ENCODE peak calls at places on chromosomes 11 and 22, in six cellular contexts. J, Q, C, I, H and N are unnamed samples.

GRCh38 chr11:76314741-76315090 is 66.2 kb downstream of the THAP12 start:
- DNase-seq in H (no peak), Q (no peak), I (no peak), J (peak), C (no peak), N (no peak)

GRCh38 chr22:20430641-20431519 is 6.7 kb downstream of the SCARF2 start:
- DNase-seq in I (peak), H (no peak), C (peak), Q (no peak), J (no peak), N (no peak)

GRCh38 chr22:27518583-27519437 is 282.7 kb downstream of the MN1 start:
- DNase-seq in H (no peak), I (no peak), Q (no peak), J (peak), C (no peak), N (no peak)

GRCh38 chr22:32574957-32575893 is 100.6 kb downstream of the FBXO7 start:
- DNase-seq in Q (no peak), C (no peak), I (no peak), J (no peak), H (no peak), N (no peak)

GRCh38 chr11:134150195-134150903 is 73.4 kb downstream of the NCAPD3 start:
- DNase-seq in H (no peak), I (no peak), Q (no peak), C (no peak), J (no peak), N (no peak)

GRCh38 chr22:32407332-32407731 is 4.7 kb downstream of the RTCB start:
- DNase-seq in J (no peak), I (no peak), C (no peak), H (peak), Q (no peak), N (no peak)

GRCh38 chr11:84947970-84948600 is 679.1 kb downstream of the DLG2 start:
- DNase-seq in C (no peak), Q (no peak), H (no peak), I (no peak), J (peak), N (no peak)

GRCh38 chr22:38874529-38875222 is 2.7 kb upstream of the CBX6 start:
- DNase-seq in H (no peak), J (no peak), C (no peak), Q (no peak), I (no peak), N (no peak)

GRCh38 chr11:5362017-5362625 is 10.8 kb downstream of the OR51B6 start:
- DNase-seq in J (peak), Q (no peak), H (no peak), I (peak), C (no peak), N (no peak)

GRCh38 chr11:96748639-96749370 is 359.0 kb downstream of the JRKL start:
- DNase-seq in I (no peak), H (no peak), C (no peak), Q (no peak), J (peak), N (no peak)

GRCh38 chr11:8283510-8284272 is 20.0 kb upstream of the LMO1 start:
- DNase-seq in C (no peak), I (peak), Q (no peak), J (no peak), H (no peak), N (peak)

GRCh38 chr22:43980579-43980978 is 25.3 kb downstream of the SAMM50 start:
- DNase-seq in I (no peak), H (no peak), Q (no peak), J (no peak), C (no peak), N (no peak)

GRCh38 chr11:86916330-86916729 is 38.9 kb downstream of the FZD4 start:
- DNase-seq in C (peak), I (no peak), H (no peak), J (peak), Q (no peak), N (no peak)

GRCh38 chr11:94455861-94456260 is 37.8 kb downstream of the MRE11 start:
- DNase-seq in J (no peak), Q (no peak), H (no peak), I (no peak), C (no peak), N (no peak)

GRCh38 chr11:10208045-10208674 is 85.9 kb downstream of the SBF2 start:
- DNase-seq in C (peak), Q (peak), I (peak), J (peak), H (peak), N (peak)

GRCh38 chr22:48890693-48891554 is 936.7 kb downstream of the BRD1 start:
- DNase-seq in J (no peak), I (no peak), C (no peak), Q (no peak), H (no peak), N (no peak)

GRCh38 chr11:120564573-120565301 is 53.2 kb downstream of the GRIK4 start:
- DNase-seq in I (peak), Q (no peak), J (peak), H (peak), C (no peak), N (peak)

GRCh38 chr22:39808087-39808486 is 85.5 kb downstream of the ENTHD1 start:
- DNase-seq in J (peak), H (no peak), I (no peak), C (peak), Q (peak), N (peak)

GRCh38 chr11:115921986-115922385 is 417.8 kb upstream of the CADM1 start:
- DNase-seq in Q (no peak), H (no peak), J (no peak), C (no peak), I (no peak), N (no peak)

GRCh38 chr11:68148882-68149281 is 27.7 kb upstream of the CHKA start:
- DNase-seq in Q (no peak), H (no peak), C (no peak), I (no peak), J (no peak), N (no peak)

GRCh38 chr11:120137611-120138521 is at the start of gene TRIM29:
- DNase-seq in C (no peak), I (no peak), Q (no peak), H (no peak), J (no peak), N (no peak)

GRCh38 chr11:19869946-19870589 is 157.4 kb downstream of the NAV2 start:
- DNase-seq in I (no peak), C (no peak), Q (no peak), H (no peak), J (no peak), N (no peak)

GRCh38 chr11:117473692-117474091 is 146.0 kb downstream of the CEP164 start:
- DNase-seq in Q (no peak), C (no peak), J (no peak), I (no peak), H (no peak), N (no peak)

GRCh38 chr11:129704831-129705230 is 110.8 kb upstream of the TMEM45B start:
- DNase-seq in I (no peak), H (no peak), Q (no peak), J (no peak), C (no peak), N (no peak)

GRCh38 chr11:44377914-44378321 is 68.0 kb upstream of the ALX4 start:
- DNase-seq in C (no peak), J (no peak), I (peak), Q (no peak), H (no peak), N (no peak)

GRCh38 chr11:99316761-99317475 is 296.2 kb downstream of the CNTN5 start:
- DNase-seq in Q (no peak), J (no peak), H (no peak), C (no peak), I (no peak), N (no peak)

DNA sequence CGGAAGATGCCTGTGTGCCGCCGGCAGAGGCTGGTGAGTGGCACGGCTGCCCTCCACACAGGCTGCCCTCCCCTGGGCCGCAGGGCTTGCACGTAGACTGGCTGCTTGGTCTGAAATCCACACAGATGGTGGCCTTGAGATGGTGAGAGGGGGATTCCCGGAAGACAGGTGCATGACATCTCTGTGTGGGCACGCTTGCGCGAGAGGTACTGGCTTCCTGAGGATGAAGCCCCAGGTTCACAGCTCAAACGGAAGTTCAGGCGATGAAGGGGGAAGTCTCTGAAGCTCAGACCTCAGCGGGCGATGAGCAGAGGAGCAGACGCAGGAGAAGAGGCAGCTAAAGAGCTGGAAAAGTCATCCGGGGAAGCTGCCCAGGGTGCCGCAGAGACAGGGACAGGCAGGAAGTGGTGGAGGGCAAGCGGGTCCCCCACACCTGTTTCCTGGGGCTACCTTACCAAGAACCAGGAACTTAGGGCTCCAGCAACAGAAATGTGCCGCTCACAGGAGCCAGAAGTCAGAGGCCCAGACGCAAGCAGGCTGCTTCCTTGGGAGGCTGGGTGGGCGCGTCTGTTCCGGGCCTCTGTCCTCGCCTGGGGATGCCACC is 7.2 kb downstream of the CRELD2 start:
- DNase-seq in H (peak), C (no peak), J (no peak), I (no peak), Q (no peak), N (no peak)
- TF ChIP-seq BHLHE40 in H (peak), C (no peak), J (no peak), I (no peak), Q (no peak), N (no peak)

GRCh38 chr22:41238570-41239442 is 1.9 kb downstream of the CHADL start:
- DNase-seq in Q (no peak), H (no peak), J (no peak), I (no peak), C (no peak), N (no peak)
- TF ChIP-seq BHLHE40 in Q (no peak), H (no peak), J (no peak), I (no peak), C (no peak), N (no peak)

DNA sequence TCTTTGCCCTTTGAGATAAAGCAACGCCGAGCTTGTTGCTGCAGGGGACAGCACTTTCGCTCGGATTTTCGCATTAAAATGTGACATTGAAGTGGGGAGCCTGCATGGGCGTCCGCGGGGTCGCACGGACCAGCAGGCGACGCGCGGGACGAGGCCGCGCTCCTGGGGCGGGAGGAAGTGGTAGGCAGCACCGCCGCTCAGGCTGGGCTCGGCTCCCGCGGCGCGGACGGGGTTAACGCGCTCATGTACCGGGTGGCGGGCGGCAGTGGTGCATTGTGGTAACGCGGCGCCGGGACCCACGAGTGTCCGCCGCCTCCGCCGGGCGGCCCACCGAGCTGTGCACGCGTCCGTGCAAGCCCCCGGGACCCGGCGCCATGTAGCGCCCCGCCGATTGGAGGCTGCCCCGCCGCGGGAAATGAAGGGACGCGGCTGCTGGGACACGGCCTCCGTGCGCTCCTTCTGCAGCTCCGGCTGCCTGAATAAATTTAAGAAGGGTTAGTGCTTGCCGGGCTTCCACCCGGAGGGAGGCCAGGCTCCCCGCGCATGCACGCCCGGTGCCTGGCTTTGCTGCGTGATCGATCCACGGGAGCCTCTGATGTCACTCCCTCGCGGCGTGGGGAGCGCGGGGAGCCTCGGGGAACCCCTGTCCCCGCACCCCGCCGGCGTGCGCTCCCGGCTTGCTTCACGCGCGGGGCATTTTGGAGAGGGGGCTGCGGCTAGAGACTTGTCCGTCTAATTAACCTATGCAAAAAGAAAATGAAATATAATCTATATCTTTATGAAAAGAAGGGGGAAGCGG is 127.7 kb downstream of the OSBP2 start:
- DNase-seq in I (peak), H (no peak), Q (no peak), C (no peak), J (no peak), N (peak)
- TF ChIP-seq BHLHE40 in I (no peak), H (no peak), Q (no peak), C (no peak), J (no peak), N (no peak)

DNA sequence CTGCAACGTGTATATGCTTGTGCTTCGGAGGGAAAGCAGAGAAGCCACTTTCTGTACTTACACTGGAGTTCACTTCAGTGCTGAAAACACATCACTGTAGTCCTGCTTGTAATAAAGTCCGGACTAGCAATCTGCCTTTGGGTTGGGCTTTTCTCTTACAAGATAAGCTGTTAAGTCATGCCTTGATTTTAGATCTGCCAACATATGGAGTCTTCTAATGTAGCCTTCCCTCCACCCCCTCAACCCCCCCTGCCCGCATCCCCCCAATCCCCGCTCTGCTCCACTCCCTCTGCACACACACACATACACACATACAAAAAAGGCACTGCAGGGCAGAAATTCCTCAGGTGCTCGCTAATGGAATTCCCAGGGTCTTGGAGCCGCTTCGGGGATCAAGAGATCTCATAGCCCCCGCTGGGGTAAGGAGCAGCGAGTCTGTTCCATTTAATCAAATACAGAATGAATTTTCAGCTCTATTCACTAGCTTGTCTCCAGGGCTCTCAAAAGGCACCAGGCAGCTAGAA is 3.4 kb downstream of the CDON start:
- DNase-seq in C (no peak), I (no peak), H (no peak), J (no peak), Q (no peak), N (no peak)
- TF ChIP-seq BHLHE40 in C (no peak), I (no peak), H (no peak), J (no peak), Q (no peak), N (no peak)

DNA sequence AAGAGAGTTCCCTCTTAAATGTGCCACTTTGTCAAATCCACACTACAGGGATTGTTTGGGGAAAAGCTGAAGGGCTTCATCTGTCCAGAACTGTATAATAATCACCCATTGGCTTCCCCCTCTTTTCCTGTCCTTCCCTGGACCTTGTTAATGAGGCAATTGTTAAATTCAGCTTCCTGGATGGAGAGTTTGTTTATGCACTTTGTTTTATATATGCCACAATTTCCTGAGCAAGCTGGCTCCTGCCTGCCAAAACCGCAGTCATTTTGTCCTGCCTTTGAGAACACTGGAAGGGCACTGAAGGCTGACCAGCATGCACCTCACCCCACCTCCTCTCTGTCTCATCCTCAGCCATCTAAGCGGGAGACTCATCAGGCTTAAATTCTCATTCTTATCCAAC is 86.2 kb downstream of the MSANTD4 start:
- DNase-seq in J (peak), H (no peak), C (no peak), Q (no peak), I (no peak), N (no peak)
- TF ChIP-seq BHLHE40 in J (no peak), H (no peak), C (no peak), Q (no peak), I (no peak), N (no peak)

GRCh38 chr11:88831303-88831890 is 234.4 kb downstream of the GRM5 start:
- DNase-seq in Q (no peak), H (no peak), C (no peak), I (no peak), J (no peak), N (no peak)

GRCh38 chr11:88827018-88827676 is 238.6 kb downstream of the GRM5 start:
- DNase-seq in J (no peak), I (no peak), Q (no peak), H (no peak), C (peak), N (no peak)
- TF ChIP-seq BHLHE40 in J (no peak), I (no peak), Q (no peak), H (no peak), C (no peak), N (no peak)

DNA sequence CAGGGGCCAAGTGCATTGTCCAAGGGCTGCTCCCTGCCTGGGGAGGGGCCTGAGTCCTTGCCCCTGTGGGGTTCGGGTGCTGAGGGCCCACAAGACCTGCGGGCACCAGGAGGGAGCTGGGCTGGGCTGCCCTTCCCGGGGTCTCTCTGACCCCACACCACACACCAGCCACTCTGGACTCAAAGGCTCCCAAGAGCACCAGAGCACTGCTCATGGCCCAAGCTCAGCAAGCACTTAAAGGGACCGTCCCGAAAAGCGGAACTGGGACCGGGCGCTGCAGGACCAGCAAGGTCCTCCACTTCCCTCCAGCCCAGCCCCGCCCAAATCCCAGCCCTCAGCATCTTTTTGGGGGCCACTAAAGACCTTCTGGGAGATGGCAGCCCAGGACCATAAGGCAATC is 5.3 kb downstream of the LSP1 start:
- DNase-seq in C (no peak), Q (no peak), J (no peak), H (no peak), I (no peak), N (no peak)
- TF ChIP-seq BHLHE40 in C (no peak), Q (no peak), J (no peak), H (no peak), I (no peak), N (no peak)